ENCODE peak calls at places on chromosomes 11 and 22, in five cellular contexts. One of them, this sample, is unnamed.
A peak's percentile ranks its signal among the peaks of the same experiment; 100 is the strongest.

GRCh38 chr11:45392154-45392553 is 106.0 kb upstream of the SYT13 start:
- DNase-seq in CD8-positive, alpha-beta T cell: no peak
- DNase-seq in heart right ventricle: no peak
- DNase-seq in tibial nerve: no peak
- DNase-seq in breast epithelium: no peak
- DNase-seq in this sample: no peak

GRCh38 chr11:9868641-9869040 is 204.8 kb downstream of the SWAP70 start:
- DNase-seq in tibial nerve: no peak
- DNase-seq in CD8-positive, alpha-beta T cell: no peak
- DNase-seq in heart right ventricle: no peak
- DNase-seq in breast epithelium: no peak
- DNase-seq in this sample: no peak

GRCh38 chr11:69014084-69014935 is 1.3 kb upstream of the MRGPRF start:
- DNase-seq in heart right ventricle: peak; percentile 61
- DNase-seq in tibial nerve: no peak
- DNase-seq in breast epithelium: no peak
- DNase-seq in CD8-positive, alpha-beta T cell: no peak
- DNase-seq in this sample: no peak

GRCh38 chr11:19957301-19957985 is 202.8 kb downstream of the DBX1 start:
- DNase-seq in CD8-positive, alpha-beta T cell: no peak
- DNase-seq in heart right ventricle: no peak
- DNase-seq in tibial nerve: no peak
- DNase-seq in breast epithelium: no peak
- DNase-seq in this sample: peak; percentile 28

GRCh38 chr11:111446404-111447152 is 65.6 kb downstream of the BTG4 start:
- DNase-seq in tibial nerve: peak; percentile 80
- DNase-seq in CD8-positive, alpha-beta T cell: peak; percentile 67
- DNase-seq in heart right ventricle: peak; percentile 86
- DNase-seq in breast epithelium: peak; percentile 70
- DNase-seq in this sample: peak; percentile 82

GRCh38 chr11:71091506-71092265 is 160.7 kb downstream of the SHANK2 start:
- DNase-seq in heart right ventricle: no peak
- DNase-seq in CD8-positive, alpha-beta T cell: no peak
- DNase-seq in tibial nerve: no peak
- DNase-seq in breast epithelium: no peak
- DNase-seq in this sample: no peak

GRCh38 chr22:27331526-27332281 is 469.9 kb downstream of the MN1 start:
- DNase-seq in breast epithelium: no peak
- DNase-seq in CD8-positive, alpha-beta T cell: no peak
- DNase-seq in tibial nerve: peak; percentile 4
- DNase-seq in heart right ventricle: peak; percentile 26
- DNase-seq in this sample: peak; percentile 86

GRCh38 chr22:28019881-28020861 is 101.1 kb upstream of the PITPNB start:
- DNase-seq in tibial nerve: peak; percentile 79
- DNase-seq in CD8-positive, alpha-beta T cell: peak; percentile 70
- DNase-seq in breast epithelium: no peak
- DNase-seq in heart right ventricle: peak; percentile 74
- DNase-seq in this sample: peak; percentile 72

GRCh38 chr11:6894097-6894496 is 1.8 kb upstream of the OR2D2 start:
- DNase-seq in CD8-positive, alpha-beta T cell: no peak
- DNase-seq in breast epithelium: no peak
- DNase-seq in tibial nerve: no peak
- DNase-seq in heart right ventricle: no peak
- DNase-seq in this sample: no peak

GRCh38 chr11:60164550-60165075 is 18.3 kb downstream of the MS4A6A start:
- DNase-seq in breast epithelium: no peak
- DNase-seq in CD8-positive, alpha-beta T cell: no peak
- DNase-seq in tibial nerve: no peak
- DNase-seq in heart right ventricle: no peak
- DNase-seq in this sample: no peak
- TF ChIP-seq CTCF in breast epithelium: no peak
- TF ChIP-seq CTCF in CD8-positive, alpha-beta T cell: no peak
- TF ChIP-seq CTCF in tibial nerve: no peak
- TF ChIP-seq CTCF in heart right ventricle: no peak
- TF ChIP-seq CTCF in this sample: no peak

DNA sequence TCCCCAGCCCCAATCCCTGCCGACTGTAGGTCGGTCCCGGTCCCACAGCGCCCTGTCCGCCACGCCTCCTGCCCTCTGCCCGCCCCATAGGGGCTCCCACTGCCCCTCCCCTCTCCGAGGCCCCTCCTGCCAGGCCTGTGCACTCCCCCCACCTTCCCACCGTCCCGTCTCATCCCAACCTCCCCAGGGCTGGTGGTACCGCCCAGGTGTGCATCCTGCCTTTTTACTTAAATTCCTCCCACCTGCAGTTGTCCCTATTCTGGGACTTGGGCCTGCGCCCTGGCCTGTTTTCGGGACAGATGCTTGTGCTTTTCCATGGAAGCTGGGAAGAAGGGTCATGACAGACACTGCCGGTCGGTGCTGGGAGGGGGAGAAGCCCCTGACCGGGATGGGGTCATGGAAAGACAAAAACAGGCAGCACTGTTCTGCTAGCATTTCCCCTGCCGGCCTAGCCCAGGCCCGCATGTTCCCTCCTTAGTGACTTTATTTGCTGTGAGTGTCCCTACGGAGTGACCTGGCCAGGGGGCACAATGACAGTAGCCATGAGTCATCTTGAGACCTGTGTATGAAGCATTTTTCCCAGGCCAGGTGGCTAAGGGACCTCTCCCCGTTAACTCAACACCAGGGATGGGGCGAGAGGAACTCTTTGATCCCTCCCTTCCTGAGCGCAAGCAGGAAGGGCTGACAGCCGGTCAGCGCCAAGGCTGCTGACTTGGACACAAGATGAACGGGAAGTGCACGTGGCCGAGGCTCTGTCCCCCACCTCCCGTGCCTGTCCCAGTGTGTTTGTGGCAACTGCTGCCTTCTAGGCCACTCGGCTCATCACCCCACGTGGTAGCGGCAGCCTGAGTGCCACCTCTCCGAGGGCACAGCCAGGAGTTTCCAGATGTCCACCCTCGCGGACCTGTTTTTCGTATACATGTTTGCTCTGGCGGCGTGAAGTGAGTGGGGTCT is 7.1 kb downstream of the TBX1 start:
- DNase-seq in CD8-positive, alpha-beta T cell: no peak
- DNase-seq in heart right ventricle: peak; percentile 24
- DNase-seq in breast epithelium: no peak
- DNase-seq in tibial nerve: no peak
- DNase-seq in this sample: no peak
- H3K4me3 ChIP-seq in CD8-positive, alpha-beta T cell: no peak overlapping the region
- H3K4me3 ChIP-seq in heart right ventricle: peak overlapping the region; percentile 38
- H3K4me3 ChIP-seq in breast epithelium: peak overlapping the region; percentile 73
- H3K4me3 ChIP-seq in tibial nerve: no peak overlapping the region
- H3K4me3 ChIP-seq in this sample: no peak overlapping the region

DNA sequence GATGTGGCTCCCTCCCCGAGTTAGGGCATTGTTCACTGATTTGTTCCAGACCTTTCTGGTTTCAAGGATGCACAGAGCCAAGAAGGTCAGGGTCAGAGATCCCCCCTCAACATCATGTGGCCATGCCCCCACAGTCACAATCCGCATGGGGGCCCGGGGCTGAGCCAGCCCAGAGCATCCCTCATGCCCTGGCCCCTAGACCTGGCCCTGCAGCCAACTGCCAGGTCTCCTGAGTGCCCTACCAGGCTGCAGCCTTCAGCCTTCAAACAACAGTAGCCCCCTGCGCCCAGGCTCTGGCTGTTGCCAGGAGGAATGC is 142.4 kb downstream of the CRYBB2 start:
- DNase-seq in CD8-positive, alpha-beta T cell: no peak
- DNase-seq in breast epithelium: no peak
- DNase-seq in heart right ventricle: no peak
- DNase-seq in tibial nerve: no peak
- DNase-seq in this sample: no peak
- H3K36me3 ChIP-seq in CD8-positive, alpha-beta T cell: peaks cover 12% of the 10 kb centered on the region
- H3K36me3 ChIP-seq in breast epithelium: no peaks in the 10 kb centered on the region
- H3K36me3 ChIP-seq in heart right ventricle: no peaks in the 10 kb centered on the region
- H3K36me3 ChIP-seq in tibial nerve: no peaks in the 10 kb centered on the region
- H3K36me3 ChIP-seq in this sample: no peaks in the 10 kb centered on the region

GRCh38 chr11:95375881-95376280 is 144.9 kb upstream of the SESN3 start:
- DNase-seq in heart right ventricle: no peak
- DNase-seq in tibial nerve: no peak
- DNase-seq in CD8-positive, alpha-beta T cell: no peak
- DNase-seq in breast epithelium: no peak
- DNase-seq in this sample: peak; percentile 76

GRCh38 chr11:95373241-95373640 is 142.2 kb upstream of the SESN3 start:
- DNase-seq in CD8-positive, alpha-beta T cell: no peak
- DNase-seq in breast epithelium: no peak
- DNase-seq in tibial nerve: no peak
- DNase-seq in heart right ventricle: no peak
- DNase-seq in this sample: no peak

GRCh38 chr11:95375451-95375850 is 144.4 kb upstream of the SESN3 start:
- DNase-seq in breast epithelium: no peak
- DNase-seq in CD8-positive, alpha-beta T cell: no peak
- DNase-seq in heart right ventricle: no peak
- DNase-seq in tibial nerve: no peak
- DNase-seq in this sample: no peak

GRCh38 chr11:95371147-95371546 is 140.1 kb upstream of the SESN3 start:
- DNase-seq in CD8-positive, alpha-beta T cell: no peak
- DNase-seq in tibial nerve: no peak
- DNase-seq in heart right ventricle: no peak
- DNase-seq in breast epithelium: no peak
- DNase-seq in this sample: no peak

GRCh38 chr11:95372097-95372656 is 141.2 kb upstream of the SESN3 start:
- DNase-seq in CD8-positive, alpha-beta T cell: no peak
- DNase-seq in heart right ventricle: no peak
- DNase-seq in tibial nerve: no peak
- DNase-seq in breast epithelium: no peak
- DNase-seq in this sample: no peak
- TF ChIP-seq CTCF in CD8-positive, alpha-beta T cell: no peak
- TF ChIP-seq CTCF in heart right ventricle: no peak
- TF ChIP-seq CTCF in tibial nerve: no peak
- TF ChIP-seq CTCF in breast epithelium: no peak
- TF ChIP-seq CTCF in this sample: no peak

DNA sequence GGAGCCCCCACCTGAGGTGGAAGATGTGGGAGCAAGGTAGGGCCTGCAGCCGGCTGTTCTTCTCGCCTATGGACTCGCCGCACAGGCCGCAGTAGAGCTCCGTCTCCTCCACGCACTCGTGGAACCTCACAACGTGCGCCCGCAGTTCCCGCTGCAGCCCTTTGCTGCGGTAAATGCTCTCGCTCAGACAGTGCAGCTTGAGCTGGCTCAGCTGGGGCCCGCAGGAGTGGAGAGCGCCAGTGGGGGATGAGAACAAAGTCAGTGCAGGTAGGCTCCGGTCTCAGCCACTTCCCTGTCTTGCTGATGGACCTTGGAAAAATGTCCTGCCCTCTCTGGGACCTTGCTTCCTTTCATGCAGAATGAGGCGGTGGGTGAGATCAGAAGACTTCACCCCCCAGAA is 10.2 kb downstream of the RAPSN start:
- DNase-seq in tibial nerve: no peak
- DNase-seq in breast epithelium: no peak
- DNase-seq in heart right ventricle: no peak
- DNase-seq in CD8-positive, alpha-beta T cell: no peak
- DNase-seq in this sample: no peak
- H3K4me3 ChIP-seq in tibial nerve: no peak overlapping the region
- H3K4me3 ChIP-seq in breast epithelium: no peak overlapping the region
- H3K4me3 ChIP-seq in heart right ventricle: no peak overlapping the region
- H3K4me3 ChIP-seq in CD8-positive, alpha-beta T cell: no peak overlapping the region
- H3K4me3 ChIP-seq in this sample: no peak overlapping the region

GRCh38 chr11:100925935-100926334 is 203.7 kb downstream of the PGR start:
- DNase-seq in tibial nerve: no peak
- DNase-seq in heart right ventricle: no peak
- DNase-seq in breast epithelium: no peak
- DNase-seq in CD8-positive, alpha-beta T cell: no peak
- DNase-seq in this sample: no peak

GRCh38 chr11:100922116-100922515 is 207.5 kb downstream of the PGR start:
- DNase-seq in tibial nerve: no peak
- DNase-seq in CD8-positive, alpha-beta T cell: no peak
- DNase-seq in heart right ventricle: no peak
- DNase-seq in breast epithelium: no peak
- DNase-seq in this sample: no peak

GRCh38 chr11:100927579-100927978 is 202.0 kb downstream of the PGR start:
- DNase-seq in CD8-positive, alpha-beta T cell: no peak
- DNase-seq in heart right ventricle: no peak
- DNase-seq in breast epithelium: no peak
- DNase-seq in tibial nerve: no peak
- DNase-seq in this sample: peak; percentile 13

GRCh38 chr11:100920571-100920970 is 209.0 kb downstream of the PGR start:
- DNase-seq in tibial nerve: no peak
- DNase-seq in CD8-positive, alpha-beta T cell: no peak
- DNase-seq in breast epithelium: no peak
- DNase-seq in heart right ventricle: no peak
- DNase-seq in this sample: no peak

DNA sequence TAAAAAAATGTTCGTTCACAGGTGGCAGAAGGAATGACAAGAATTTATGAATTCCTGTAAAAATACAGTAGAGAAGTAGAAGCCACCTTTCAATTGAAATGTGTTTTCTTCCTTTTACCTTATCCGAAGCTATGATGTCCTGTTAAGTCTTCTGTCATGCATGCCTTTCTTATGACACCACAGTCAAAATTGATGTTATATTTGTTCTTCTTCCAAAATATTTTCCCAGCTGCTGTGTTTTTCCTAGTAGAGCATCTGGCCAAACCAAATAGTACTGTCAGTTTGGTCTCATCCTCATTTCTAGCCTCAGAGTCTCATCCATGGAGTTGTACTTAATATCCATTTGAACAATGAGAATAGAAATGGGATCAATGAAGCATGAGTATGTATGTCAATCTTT is 206.1 kb downstream of the PGR start:
- DNase-seq in CD8-positive, alpha-beta T cell: no peak
- DNase-seq in heart right ventricle: no peak
- DNase-seq in breast epithelium: no peak
- DNase-seq in tibial nerve: no peak
- DNase-seq in this sample: no peak
- H3K36me3 ChIP-seq in CD8-positive, alpha-beta T cell: no peaks in the 10 kb centered on the region
- H3K36me3 ChIP-seq in heart right ventricle: no peaks in the 10 kb centered on the region
- H3K36me3 ChIP-seq in breast epithelium: no peaks in the 10 kb centered on the region
- H3K36me3 ChIP-seq in tibial nerve: no peaks in the 10 kb centered on the region
- H3K36me3 ChIP-seq in this sample: peaks cover 8% of the 10 kb centered on the region

GRCh38 chr22:43792905-43793304 is 19.2 kb downstream of the EFCAB6 start:
- DNase-seq in CD8-positive, alpha-beta T cell: no peak
- DNase-seq in heart right ventricle: no peak
- DNase-seq in tibial nerve: no peak
- DNase-seq in breast epithelium: no peak
- DNase-seq in this sample: no peak

GRCh38 chr22:43800970-43801369 is 11.1 kb downstream of the EFCAB6 start:
- DNase-seq in CD8-positive, alpha-beta T cell: no peak
- DNase-seq in breast epithelium: no peak
- DNase-seq in tibial nerve: no peak
- DNase-seq in heart right ventricle: no peak
- DNase-seq in this sample: no peak

GRCh38 chr22:43798492-43798891 is 13.6 kb downstream of the EFCAB6 start:
- DNase-seq in CD8-positive, alpha-beta T cell: no peak
- DNase-seq in heart right ventricle: no peak
- DNase-seq in breast epithelium: no peak
- DNase-seq in tibial nerve: no peak
- DNase-seq in this sample: no peak

GRCh38 chr22:43795320-43795719 is 16.8 kb downstream of the EFCAB6 start:
- DNase-seq in tibial nerve: no peak
- DNase-seq in breast epithelium: no peak
- DNase-seq in CD8-positive, alpha-beta T cell: no peak
- DNase-seq in heart right ventricle: no peak
- DNase-seq in this sample: no peak

GRCh38 chr22:43796567-43796966 is 15.5 kb downstream of the EFCAB6 start:
- DNase-seq in heart right ventricle: no peak
- DNase-seq in tibial nerve: no peak
- DNase-seq in CD8-positive, alpha-beta T cell: no peak
- DNase-seq in breast epithelium: no peak
- DNase-seq in this sample: peak; percentile 90
- TF ChIP-seq CTCF in heart right ventricle: peak; percentile 58
- TF ChIP-seq CTCF in tibial nerve: no peak
- TF ChIP-seq CTCF in CD8-positive, alpha-beta T cell: no peak
- TF ChIP-seq CTCF in breast epithelium: no peak
- TF ChIP-seq CTCF in this sample: peak; percentile 66

GRCh38 chr11:44310198-44310455 is 188 bp upstream of the ALX4 start:
- DNase-seq in tibial nerve: no peak
- DNase-seq in CD8-positive, alpha-beta T cell: no peak
- DNase-seq in breast epithelium: no peak
- DNase-seq in heart right ventricle: no peak
- DNase-seq in this sample: no peak
- H3K4me3 ChIP-seq in tibial nerve: peak overlapping the region; percentile 30
- H3K4me3 ChIP-seq in CD8-positive, alpha-beta T cell: no peak overlapping the region
- H3K4me3 ChIP-seq in breast epithelium: peak overlapping the region; percentile 65
- H3K4me3 ChIP-seq in heart right ventricle: peak overlapping the region; percentile 42
- H3K4me3 ChIP-seq in this sample: peak overlapping the region; percentile 29

This sample was measured in cardiac muscle cell.